ENCODE peak calls at places on chromosomes 13 and 19, in five cellular contexts. I is left lung; K is fibroblast of mammary gland; P is choroid plexus epithelial cell; B is CD8-positive, alpha-beta T cell. S is an unnamed sample.

GRCh38 chr13:35712907-35713685 is 236.6 kb upstream of the MAB21L1 start:
- DNase-seq in I (no peak), K (peak; percentile 87), P (peak; percentile 56), B (no peak), S (peak; percentile 42)

GRCh38 chr19:19480688-19481087 is 34.7 kb downstream of the TSSK6 start:
- DNase-seq in I (no peak), K (no peak), P (no peak), B (no peak), S (no peak)

GRCh38 chr13:48624858-48625257 is 28.9 kb upstream of the CYSLTR2 start:
- DNase-seq in I (no peak), K (peak; percentile 44), P (peak; percentile 75), B (no peak), S (peak; percentile 62)

GRCh38 chr19:36120092-36120983 is 5.1 kb downstream of the TBCB start:
- DNase-seq in I (no peak), K (no peak), P (peak; percentile 40), B (no peak), S (no peak)

GRCh38 chr19:33290082-33290815 is 12.1 kb downstream of the CEBPA start:
- DNase-seq in I (peak; percentile 71), K (no peak), P (no peak), B (no peak), S (no peak)

GRCh38 chr19:5440299-5440698 is 14.9 kb upstream of the ZNRF4 start:
- DNase-seq in I (no peak), K (no peak), P (no peak), B (no peak), S (no peak)

GRCh38 chr19:7470540-7471305 is 18.1 kb downstream of the PEX11G start:
- DNase-seq in I (no peak), K (no peak), P (no peak), B (no peak), S (no peak)

GRCh38 chr19:38793186-38793585 is 4.2 kb downstream of the LGALS7B start:
- DNase-seq in I (no peak), K (peak; percentile 32), P (peak; percentile 64), B (no peak), S (peak; percentile 63)

GRCh38 chr13:99269627-99270252 is 11.6 kb upstream of the GPR18 start:
- DNase-seq in I (no peak), K (peak; percentile 77), P (peak; percentile 87), B (no peak), S (peak; percentile 78)

GRCh38 chr19:37572203-37572602 is 22.4 kb downstream of the ZNF571 start:
- DNase-seq in I (no peak), K (peak; percentile 68), P (peak; percentile 56), B (no peak), S (no peak)

GRCh38 chr13:52447354-52447753 is 3.1 kb downstream of the VPS36 start:
- DNase-seq in I (no peak), K (no peak), P (no peak), B (no peak), S (no peak)

GRCh38 chr19:37905936-37906867 is at the start of gene WDR87:
- DNase-seq in I (peak; percentile 78), K (no peak), P (peak; percentile 37), B (peak; percentile 22), S (peak; percentile 13)

GRCh38 chr19:14122924-14123323 is 5.4 kb upstream of the PRKACA start:
- DNase-seq in I (no peak), K (no peak), P (no peak), B (no peak), S (no peak)

GRCh38 chr13:111437417-111437816 is 117.0 kb downstream of the TEX29 start:
- DNase-seq in I (peak; percentile 52), K (no peak), P (no peak), B (no peak), S (no peak)

GRCh38 chr13:113548778-113549621 is 35.6 kb upstream of the TFDP1 start:
- DNase-seq in I (peak; percentile 50), K (no peak), P (no peak), B (no peak), S (no peak)

GRCh38 chr13:107806726-107807125 is 408.6 kb downstream of the LIG4 start:
- DNase-seq in I (no peak), K (no peak), P (no peak), B (no peak), S (no peak)

GRCh38 chr19:17654993-17655392 is 33.2 kb downstream of the UNC13A start:
- DNase-seq in I (peak; percentile 47), K (no peak), P (no peak), B (no peak), S (no peak)

GRCh38 chr19:29880498-29881081 is 61.4 kb upstream of the URI1 start:
- DNase-seq in I (no peak), K (no peak), P (no peak), B (no peak), S (no peak)

GRCh38 chr19:37227996-37228395 is 10.0 kb downstream of the ZNF383 start:
- DNase-seq in I (no peak), K (peak; percentile 13), P (peak; percentile 22), B (peak; percentile 22), S (no peak)

GRCh38 chr19:44677019-44677809 is 5.9 kb downstream of the CEACAM19 start:
- DNase-seq in I (no peak), K (peak; percentile 55), P (peak; percentile 81), B (no peak), S (peak; percentile 83)

GRCh38 chr13:41700790-41701310 is 243.5 kb downstream of the RGCC start:
- DNase-seq in I (no peak), K (peak; percentile 79), P (peak; percentile 63), B (no peak), S (peak; percentile 78)

GRCh38 chr19:38025908-38026307 is 118.9 kb downstream of the SIPA1L3 start:
- DNase-seq in I (no peak), K (no peak), P (no peak), B (no peak), S (no peak)

GRCh38 chr19:50461066-50461875 is 15.0 kb upstream of the EMC10 start:
- DNase-seq in I (peak; percentile 75), K (peak; percentile 65), P (peak; percentile 83), B (peak; percentile 48), S (peak; percentile 78)

GRCh38 chr19:50514346-50515167 is 844 bp upstream of the ASPDH start:
- DNase-seq in I (peak; percentile 68), K (no peak), P (no peak), B (no peak), S (no peak)

GRCh38 chr13:28049880-28050871 is 50.2 kb downstream of the FLT3 start:
- DNase-seq in I (no peak), K (no peak), P (no peak), B (no peak), S (no peak)

GRCh38 chr19:12564016-12564664 is 12.9 kb upstream of the ZNF564 start:
- DNase-seq in I (peak; percentile 97), K (peak; percentile 86), P (peak; percentile 91), B (peak; percentile 91), S (peak; percentile 91)

GRCh38 chr19:31962565-31962996 is 382.8 kb upstream of the ZNF507 start:
- DNase-seq in I (no peak), K (no peak), P (no peak), B (no peak), S (no peak)

GRCh38 chr19:33497151-33497777 is 24.3 kb downstream of the PEPD start:
- DNase-seq in I (peak; percentile 50), K (no peak), P (no peak), B (no peak), S (no peak)

GRCh38 chr19:9952276-9952675 is 16.0 kb upstream of the OLFM2 start:
- DNase-seq in I (no peak), K (no peak), P (no peak), B (no peak), S (no peak)

GRCh38 chr13:74246398-74246975 is 112.3 kb upstream of the KLF12 start:
- DNase-seq in I (no peak), K (peak; percentile 61), P (peak; percentile 71), B (peak; percentile 14), S (peak; percentile 58)

GRCh38 chr13:108322206-108322824 is 52.8 kb downstream of the TNFSF13B start:
- DNase-seq in I (no peak), K (peak; percentile 60), P (peak; percentile 72), B (no peak), S (peak; percentile 60)

GRCh38 chr19:7124782-7125181 is 55.3 kb downstream of the ZNF557 start:
- DNase-seq in I (no peak), K (no peak), P (no peak), B (no peak), S (no peak)

GRCh38 chr13:78022164-78022877 is 103.7 kb upstream of the EDNRB start:
- DNase-seq in I (no peak), K (peak; percentile 58), P (peak; percentile 77), B (peak; percentile 7), S (peak; percentile 74)

GRCh38 chr19:49390978-49391304 is 2.9 kb downstream of the KASH5 start:
- DNase-seq in I (no peak), K (no peak), P (no peak), B (no peak), S (no peak)
- H3K4me3 ChIP-seq in I (no peak overlapping the region), K (no peak overlapping the region), P (no peak overlapping the region), B (no peak overlapping the region), S (no peak overlapping the region)

GRCh38 chr13:105543742-105544141 is 991.7 kb downstream of the EFNB2 start:
- DNase-seq in I (no peak), K (no peak), P (no peak), B (no peak), S (no peak)

GRCh38 chr13:105537113-105537512 is 998.3 kb downstream of the EFNB2 start:
- DNase-seq in I (no peak), K (no peak), P (no peak), B (no peak), S (no peak)

GRCh38 chr13:105541565-105541964 is 993.9 kb downstream of the EFNB2 start:
- DNase-seq in I (no peak), K (no peak), P (no peak), B (no peak), S (no peak)

DNA sequence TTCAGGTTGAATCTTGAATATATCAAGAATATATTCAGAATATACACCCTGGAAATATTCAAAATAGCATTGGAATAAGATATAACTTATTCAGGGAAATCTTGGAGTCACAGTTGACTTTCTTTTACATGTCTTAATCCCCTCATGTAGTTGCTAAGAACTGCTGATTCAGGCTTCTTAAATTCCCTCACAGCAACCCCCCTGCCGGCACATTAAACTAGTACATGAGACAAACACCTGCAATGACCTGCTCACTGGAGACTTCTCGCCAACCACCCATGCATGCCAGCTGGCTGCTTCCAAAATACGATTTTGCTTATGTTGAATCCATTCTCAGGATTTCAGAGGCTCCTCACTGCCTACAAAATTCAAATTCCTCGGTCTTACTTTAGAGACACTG is 997.1 kb downstream of the EFNB2 start:
- DNase-seq in I (no peak), K (no peak), P (no peak), B (no peak), S (no peak)
- TF ChIP-seq CTCF in I (no peak), K (no peak), P (no peak), B (no peak), S (no peak)

GRCh38 chr19:3253270-3253669 is 28.8 kb downstream of the CELF5 start:
- DNase-seq in I (no peak), K (peak; percentile 12), P (peak; percentile 29), B (no peak), S (no peak)
- H3K4me3 ChIP-seq in I (no peak overlapping the region), K (no peak overlapping the region), P (no peak overlapping the region), B (no peak overlapping the region), S (no peak overlapping the region)

GRCh38 chr13:75603038-75603437 is 33.1 kb upstream of the LMO7 start:
- DNase-seq in I (no peak), K (no peak), P (no peak), B (no peak), S (no peak)
- TF ChIP-seq CTCF in I (no peak), K (no peak), P (no peak), B (no peak), S (no peak)

GRCh38 chr19:55493650-55494171 is 5.5 kb downstream of the SSC5D start:
- DNase-seq in I (peak; percentile 74), K (peak; percentile 79), P (no peak), B (no peak), S (peak; percentile 60)
- H3K4me3 ChIP-seq in I (no peak overlapping the region), K (peak overlapping the region; percentile 52), P (peak overlapping the region; percentile 65), B (no peak overlapping the region), S (peak overlapping the region; percentile 44)